ENCODE peak calls at places on chromosomes 13 and 19, in eight cellular contexts. One of them, this sample, is unnamed.

GRCh38 chr13:114128348-114128623 is 4.1 kb downstream of the RASA3 start:
- DNase-seq in NCI-H1092: no peak
- DNase-seq in retinal pigment epithelial cell: no peak
- DNase-seq in activated CD4-positive, alpha-beta T cell treated with anti-CD3 and anti-CD28 coated beads for 36 hours: no peak
- DNase-seq in mesothelial cell of epicardium: no peak
- DNase-seq in fibroblast of pulmonary artery: no peak
- DNase-seq in nephron progenitor cell: no peak
- DNase-seq in endothelial cell of umbilical vein: no peak
- DNase-seq in this sample: no peak

GRCh38 chr19:41883463-41883820 is 458 bp downstream of the ARHGEF1 start:
- DNase-seq in nephron progenitor cell: no peak
- DNase-seq in fibroblast of pulmonary artery: no peak
- DNase-seq in NCI-H1092: no peak
- DNase-seq in activated CD4-positive, alpha-beta T cell treated with anti-CD3 and anti-CD28 coated beads for 36 hours: peak; percentile 32
- DNase-seq in mesothelial cell of epicardium: no peak
- DNase-seq in endothelial cell of umbilical vein: no peak
- DNase-seq in retinal pigment epithelial cell: no peak
- DNase-seq in this sample: no peak

GRCh38 chr13:23383151-23383550 is 50.4 kb downstream of the SACS start:
- DNase-seq in retinal pigment epithelial cell: no peak
- DNase-seq in mesothelial cell of epicardium: no peak
- DNase-seq in NCI-H1092: no peak
- DNase-seq in fibroblast of pulmonary artery: no peak
- DNase-seq in endothelial cell of umbilical vein: no peak
- DNase-seq in activated CD4-positive, alpha-beta T cell treated with anti-CD3 and anti-CD28 coated beads for 36 hours: no peak
- DNase-seq in nephron progenitor cell: no peak
- DNase-seq in this sample: no peak

GRCh38 chr13:67520886-67521285 is 290.8 kb upstream of the PCDH9 start:
- DNase-seq in retinal pigment epithelial cell: no peak
- DNase-seq in nephron progenitor cell: no peak
- DNase-seq in mesothelial cell of epicardium: no peak
- DNase-seq in endothelial cell of umbilical vein: no peak
- DNase-seq in fibroblast of pulmonary artery: no peak
- DNase-seq in activated CD4-positive, alpha-beta T cell treated with anti-CD3 and anti-CD28 coated beads for 36 hours: no peak
- DNase-seq in NCI-H1092: no peak
- DNase-seq in this sample: no peak

GRCh38 chr19:3699071-3699740 is 1.1 kb downstream of the PIP5K1C start:
- DNase-seq in fibroblast of pulmonary artery: peak; percentile 58
- DNase-seq in mesothelial cell of epicardium: no peak
- DNase-seq in NCI-H1092: no peak
- DNase-seq in nephron progenitor cell: peak; percentile 35
- DNase-seq in endothelial cell of umbilical vein: peak; percentile 18
- DNase-seq in activated CD4-positive, alpha-beta T cell treated with anti-CD3 and anti-CD28 coated beads for 36 hours: peak; percentile 58
- DNase-seq in retinal pigment epithelial cell: no peak
- DNase-seq in this sample: no peak

GRCh38 chr13:80858131-80858530 is 517.2 kb upstream of the SPRY2 start:
- DNase-seq in mesothelial cell of epicardium: no peak
- DNase-seq in endothelial cell of umbilical vein: no peak
- DNase-seq in activated CD4-positive, alpha-beta T cell treated with anti-CD3 and anti-CD28 coated beads for 36 hours: no peak
- DNase-seq in fibroblast of pulmonary artery: no peak
- DNase-seq in nephron progenitor cell: no peak
- DNase-seq in retinal pigment epithelial cell: no peak
- DNase-seq in NCI-H1092: no peak
- DNase-seq in this sample: no peak

GRCh38 chr13:45108716-45109706 is 11.3 kb upstream of the GTF2F2 start:
- DNase-seq in nephron progenitor cell: peak; percentile 16
- DNase-seq in retinal pigment epithelial cell: no peak
- DNase-seq in fibroblast of pulmonary artery: no peak
- DNase-seq in activated CD4-positive, alpha-beta T cell treated with anti-CD3 and anti-CD28 coated beads for 36 hours: peak; percentile 20
- DNase-seq in mesothelial cell of epicardium: no peak
- DNase-seq in endothelial cell of umbilical vein: no peak
- DNase-seq in NCI-H1092: no peak
- DNase-seq in this sample: no peak

GRCh38 chr13:111577429-111577828 is 257.0 kb downstream of the TEX29 start:
- DNase-seq in mesothelial cell of epicardium: no peak
- DNase-seq in NCI-H1092: peak; percentile 42
- DNase-seq in activated CD4-positive, alpha-beta T cell treated with anti-CD3 and anti-CD28 coated beads for 36 hours: no peak
- DNase-seq in nephron progenitor cell: no peak
- DNase-seq in fibroblast of pulmonary artery: no peak
- DNase-seq in retinal pigment epithelial cell: no peak
- DNase-seq in endothelial cell of umbilical vein: no peak
- DNase-seq in this sample: no peak

GRCh38 chr19:15262011-15262410 is 29.8 kb upstream of the EPHX3 start:
- DNase-seq in retinal pigment epithelial cell: no peak
- DNase-seq in nephron progenitor cell: no peak
- DNase-seq in endothelial cell of umbilical vein: no peak
- DNase-seq in activated CD4-positive, alpha-beta T cell treated with anti-CD3 and anti-CD28 coated beads for 36 hours: no peak
- DNase-seq in NCI-H1092: no peak
- DNase-seq in mesothelial cell of epicardium: no peak
- DNase-seq in fibroblast of pulmonary artery: no peak
- DNase-seq in this sample: no peak

GRCh38 chr13:65555973-65556372 is 1674.2 kb downstream of the PCDH9 start:
- DNase-seq in activated CD4-positive, alpha-beta T cell treated with anti-CD3 and anti-CD28 coated beads for 36 hours: no peak
- DNase-seq in nephron progenitor cell: no peak
- DNase-seq in fibroblast of pulmonary artery: no peak
- DNase-seq in retinal pigment epithelial cell: no peak
- DNase-seq in NCI-H1092: peak; percentile 96
- DNase-seq in mesothelial cell of epicardium: no peak
- DNase-seq in endothelial cell of umbilical vein: no peak
- DNase-seq in this sample: no peak

GRCh38 chr13:27619093-27619705 is 1.1 kb downstream of the LNX2 start:
- DNase-seq in nephron progenitor cell: no peak
- DNase-seq in fibroblast of pulmonary artery: peak; percentile 52
- DNase-seq in mesothelial cell of epicardium: no peak
- DNase-seq in retinal pigment epithelial cell: no peak
- DNase-seq in endothelial cell of umbilical vein: peak; percentile 51
- DNase-seq in activated CD4-positive, alpha-beta T cell treated with anti-CD3 and anti-CD28 coated beads for 36 hours: no peak
- DNase-seq in NCI-H1092: no peak
- DNase-seq in this sample: no peak

GRCh38 chr13:73677041-73677589 is 457.1 kb downstream of the KLF12 start:
- DNase-seq in fibroblast of pulmonary artery: peak; percentile 90
- DNase-seq in NCI-H1092: no peak
- DNase-seq in retinal pigment epithelial cell: no peak
- DNase-seq in mesothelial cell of epicardium: no peak
- DNase-seq in nephron progenitor cell: no peak
- DNase-seq in activated CD4-positive, alpha-beta T cell treated with anti-CD3 and anti-CD28 coated beads for 36 hours: no peak
- DNase-seq in endothelial cell of umbilical vein: peak; percentile 90
- DNase-seq in this sample: no peak

GRCh38 chr19:16463991-16464575 is 7.7 kb downstream of the EPS15L1 start:
- DNase-seq in endothelial cell of umbilical vein: no peak
- DNase-seq in nephron progenitor cell: no peak
- DNase-seq in NCI-H1092: no peak
- DNase-seq in activated CD4-positive, alpha-beta T cell treated with anti-CD3 and anti-CD28 coated beads for 36 hours: no peak
- DNase-seq in fibroblast of pulmonary artery: no peak
- DNase-seq in retinal pigment epithelial cell: no peak
- DNase-seq in mesothelial cell of epicardium: no peak
- DNase-seq in this sample: peak; percentile 68

GRCh38 chr19:45440259-45440638 is 16.5 kb upstream of the ERCC1 start:
- DNase-seq in mesothelial cell of epicardium: no peak
- DNase-seq in nephron progenitor cell: no peak
- DNase-seq in activated CD4-positive, alpha-beta T cell treated with anti-CD3 and anti-CD28 coated beads for 36 hours: peak; percentile 19
- DNase-seq in endothelial cell of umbilical vein: no peak
- DNase-seq in NCI-H1092: no peak
- DNase-seq in retinal pigment epithelial cell: no peak
- DNase-seq in fibroblast of pulmonary artery: no peak
- DNase-seq in this sample: no peak

This sample was measured in Caco-2.